ENCODE peak calls at places on chromosomes 1 and 21, in ten cellular contexts. Y, F, Z, R, I, M, B, K, D and C are unnamed samples.

GRCh38 chr1:65243492-65243891 is 65.9 kb upstream of the DNAJC6 start:
- DNase-seq in Y (no peak), F (no peak), Z (no peak), R (no peak), I (no peak), M (no peak), B (no peak), K (no peak), D (no peak), C (no peak)

GRCh38 chr1:43312212-43312623 is 11.4 kb downstream of the TIE1 start:
- DNase-seq in Y (peak; percentile 55), F (no peak), Z (no peak), R (no peak), I (no peak), M (no peak), B (no peak), K (no peak), D (peak; percentile 65), C (no peak)

GRCh38 chr1:8517579-8518489 is 199.9 kb downstream of the SLC45A1 start:
- DNase-seq in Y (no peak), F (no peak), Z (no peak), R (no peak), I (no peak), M (no peak), B (no peak), K (no peak), D (no peak), C (no peak)

GRCh38 chr1:36352910-36353878 is 29.7 kb upstream of the EVA1B start:
- DNase-seq in Y (no peak), F (no peak), Z (no peak), R (no peak), I (no peak), M (no peak), B (no peak), K (no peak), D (no peak), C (no peak)

GRCh38 chr1:37153701-37154100 is 119.4 kb upstream of the GRIK3 start:
- DNase-seq in Y (no peak), F (no peak), Z (no peak), R (no peak), I (no peak), M (no peak), B (no peak), K (no peak), D (no peak), C (no peak)

GRCh38 chr1:6483010-6483760 is 8.3 kb downstream of the PLEKHG5 start:
- DNase-seq in Y (no peak), F (no peak), Z (no peak), R (no peak), I (no peak), M (no peak), B (no peak), K (no peak), D (no peak), C (peak; percentile 82)

GRCh38 chr21:25607812-25608737 is 794 bp upstream of the MRPL39 start:
- DNase-seq in Y (peak; percentile 79), F (peak; percentile 62), Z (peak; percentile 81), R (peak; percentile 68), I (peak; percentile 51), M (peak; percentile 73), B (peak; percentile 73), K (peak; percentile 87), D (peak; percentile 87), C (peak; percentile 85)

GRCh38 chr1:18962121-18962721 is 5.7 kb upstream of the IFFO2 start:
- DNase-seq in Y (peak; percentile 70), F (peak; percentile 34), Z (peak; percentile 63), R (no peak), I (no peak), M (no peak), B (peak; percentile 92), K (no peak), D (no peak), C (no peak)

GRCh38 chr1:107529511-107530149 is 388.8 kb downstream of the NTNG1 start:
- DNase-seq in Y (no peak), F (no peak), Z (no peak), R (peak; percentile 35), I (no peak), M (peak; percentile 24), B (peak; percentile 30), K (peak; percentile 59), D (no peak), C (peak; percentile 66)

GRCh38 chr21:46060596-46061061 is 37.3 kb upstream of the COL6A2 start:
- DNase-seq in Y (peak; percentile 97), F (no peak), Z (peak; percentile 88), R (no peak), I (peak; percentile 76), M (no peak), B (peak; percentile 58), K (no peak), D (peak; percentile 31), C (peak; percentile 73)

GRCh38 chr1:215417122-215417521 is 150.0 kb upstream of the KCTD3 start:
- DNase-seq in Y (no peak), F (no peak), Z (no peak), R (no peak), I (no peak), M (no peak), B (no peak), K (no peak), D (no peak), C (no peak)

GRCh38 chr1:209688746-209689234 is 13.6 kb downstream of the G0S2 start:
- DNase-seq in Y (no peak), F (no peak), Z (no peak), R (no peak), I (no peak), M (no peak), B (no peak), K (no peak), D (no peak), C (no peak)

GRCh38 chr1:13543927-13544556 is 30.2 kb upstream of the LRRC38 start:
- DNase-seq in Y (no peak), F (no peak), Z (no peak), R (no peak), I (no peak), M (peak; percentile 11), B (peak; percentile 54), K (peak; percentile 14), D (no peak), C (peak; percentile 48)

GRCh38 chr1:151511636-151512215 is 539 bp downstream of the CGN start:
- DNase-seq in Y (no peak), F (no peak), Z (peak; percentile 35), R (no peak), I (no peak), M (no peak), B (peak; percentile 53), K (peak; percentile 72), D (no peak), C (peak; percentile 70)

GRCh38 chr1:25609921-25610320 is 6.7 kb upstream of the MAN1C1 start:
- DNase-seq in Y (no peak), F (no peak), Z (no peak), R (no peak), I (no peak), M (no peak), B (no peak), K (no peak), D (no peak), C (no peak)
- H3K27ac ChIP-seq in Y (no peak overlapping the region), F (no peak overlapping the region), Z (no peak overlapping the region), R (no peak overlapping the region), I (no peak overlapping the region), M (no peak overlapping the region), B (no peak overlapping the region), K (no peak overlapping the region), D (no peak overlapping the region), C (no peak overlapping the region)

GRCh38 chr1:170586321-170586855 is 54.4 kb downstream of the GORAB start:
- DNase-seq in Y (peak; percentile 73), F (no peak), Z (peak; percentile 72), R (no peak), I (no peak), M (peak; percentile 63), B (peak; percentile 25), K (no peak), D (no peak), C (no peak)
- H3K4me3 ChIP-seq in Y (peak overlapping the region; percentile 45), F (no peak overlapping the region), Z (peak overlapping the region; percentile 10), R (no peak overlapping the region), I (peak overlapping the region; percentile 68), M (peak overlapping the region; percentile 4), B (peak overlapping the region; percentile 6), K (no peak overlapping the region), D (no peak overlapping the region), C (no peak overlapping the region)

DNA sequence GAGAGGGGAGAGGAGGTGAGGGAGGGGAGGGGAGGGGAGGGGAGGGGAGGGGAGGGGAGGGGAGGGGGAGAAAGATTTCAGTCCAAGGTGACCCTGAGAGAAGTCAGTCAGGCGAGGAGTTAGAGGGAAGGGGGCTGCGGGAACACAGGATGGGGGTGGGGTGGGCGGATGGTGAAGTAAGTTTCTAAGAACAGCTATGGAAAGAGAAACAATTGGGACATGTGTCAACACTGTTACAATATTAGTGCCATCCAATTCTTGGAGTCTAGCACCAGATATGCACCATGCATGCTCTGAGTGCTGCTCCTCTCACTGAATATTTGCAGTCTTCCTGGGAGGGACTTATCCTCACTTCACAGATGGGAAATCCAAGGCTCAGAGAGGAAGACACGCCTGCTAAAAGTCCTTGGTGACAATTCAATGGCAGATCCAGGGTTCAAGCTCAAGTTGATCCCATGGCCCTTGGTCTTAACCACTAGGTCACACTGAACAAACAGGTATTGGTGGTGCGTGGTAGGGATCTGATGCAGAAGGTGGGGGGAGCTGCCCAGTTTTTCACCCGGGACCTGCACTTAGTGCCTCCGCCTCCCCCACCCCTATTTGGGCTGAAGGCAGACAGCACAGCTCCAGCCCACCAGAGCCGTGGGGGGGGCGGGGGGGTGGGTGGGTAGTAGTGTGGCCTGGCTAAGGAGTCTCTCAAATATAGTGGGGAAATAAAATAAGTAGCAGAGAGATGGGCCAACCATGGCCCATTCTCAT is 42.6 kb upstream of the ECE1 start:
- DNase-seq in Y (no peak), F (no peak), Z (no peak), R (no peak), I (no peak), M (no peak), B (no peak), K (peak; percentile 38), D (no peak), C (no peak)
- H3K27ac ChIP-seq in Y (peak overlapping the region; percentile 96), F (no peak overlapping the region), Z (peak overlapping the region; percentile 88), R (peak overlapping the region; percentile 96), I (peak overlapping the region; percentile 91), M (no peak overlapping the region), B (peak overlapping the region; percentile 94), K (peak overlapping the region; percentile 53), D (peak overlapping the region; percentile 2), C (peak overlapping the region; percentile 78)

GRCh38 chr1:110879758-110880606 is 7.0 kb downstream of the CD53 start:
- DNase-seq in Y (no peak), F (no peak), Z (no peak), R (no peak), I (no peak), M (no peak), B (no peak), K (no peak), D (no peak), C (no peak)

GRCh38 chr1:110877364-110877763 is 4.4 kb downstream of the CD53 start:
- DNase-seq in Y (no peak), F (no peak), Z (no peak), R (no peak), I (no peak), M (no peak), B (no peak), K (no peak), D (no peak), C (no peak)

GRCh38 chr1:110880708-110881374 is 7.9 kb downstream of the CD53 start:
- DNase-seq in Y (no peak), F (no peak), Z (no peak), R (no peak), I (no peak), M (no peak), B (no peak), K (no peak), D (no peak), C (no peak)

GRCh38 chr1:110877776-110878175 is 4.8 kb downstream of the CD53 start:
- DNase-seq in Y (no peak), F (no peak), Z (no peak), R (no peak), I (no peak), M (no peak), B (no peak), K (no peak), D (no peak), C (no peak)

GRCh38 chr1:110878993-110879392 is 6.0 kb downstream of the CD53 start:
- DNase-seq in Y (no peak), F (no peak), Z (no peak), R (no peak), I (no peak), M (no peak), B (no peak), K (no peak), D (no peak), C (no peak)
- H3K4me3 ChIP-seq in Y (no peak overlapping the region), F (no peak overlapping the region), Z (no peak overlapping the region), R (no peak overlapping the region), I (no peak overlapping the region), M (no peak overlapping the region), B (no peak overlapping the region), K (no peak overlapping the region), D (no peak overlapping the region), C (no peak overlapping the region)